ENCODE peak calls at places on chromosome 19, in five cellular contexts. B is upper lobe of left lung, Z is K562, J is tibial nerve, M is suprapubic skin. I is an unnamed sample.

GRCh38 chr19:32537626-32538025 is 43.4 kb upstream of the PDCD5 start:
- DNase-seq in Z (no peak), M (no peak), J (no peak), B (no peak), I (no peak)

GRCh38 chr19:58566989-58567388 is 6.1 kb downstream of the MZF1 start:
- DNase-seq in B (no peak), Z (no peak), M (no peak), J (peak), I (no peak)

GRCh38 chr19:49338023-49338677 is 2.9 kb downstream of the CD37 start:
- DNase-seq in B (peak), M (peak), Z (no peak), J (no peak), I (no peak)

GRCh38 chr19:53333071-53333465 is 481 bp upstream of the ZNF845 start:
- DNase-seq in J (no peak), B (peak), Z (no peak), M (peak), I (no peak)

GRCh38 chr19:35030257-35031071 is at the start of gene SCN1B:
- DNase-seq in Z (peak), M (no peak), J (no peak), B (peak), I (peak)

GRCh38 chr19:6887326-6887725 is at the start of gene ADGRE1:
- DNase-seq in J (no peak), B (no peak), Z (no peak), M (no peak), I (no peak)

GRCh38 chr19:2887391-2887914 is 13.3 kb upstream of the ZNF57 start:
- DNase-seq in J (no peak), B (no peak), M (no peak), Z (peak), I (peak)

GRCh38 chr19:2249880-2250764 is 999 bp downstream of the AMH start:
- DNase-seq in J (no peak), M (no peak), B (peak), Z (no peak), I (no peak)

GRCh38 chr19:52140077-52140710 is 456 bp upstream of the ZNF616 start:
- DNase-seq in M (no peak), B (no peak), J (no peak), Z (no peak), I (no peak)

GRCh38 chr19:3556978-3557460 is 367 bp downstream of the MFSD12 start:
- DNase-seq in M (no peak), B (peak), Z (peak), J (no peak), I (peak)

GRCh38 chr19:29492761-29493160 is 33.0 kb upstream of the VSTM2B start:
- DNase-seq in Z (no peak), M (no peak), B (no peak), J (no peak), I (no peak)

GRCh38 chr19:33767898-33768413 is 28.7 kb upstream of the KCTD15 start:
- DNase-seq in B (no peak), Z (peak), M (no peak), J (no peak), I (peak)

GRCh38 chr19:14479309-14479984 is 4.3 kb upstream of the PTGER1 start:
- DNase-seq in B (no peak), J (no peak), Z (no peak), M (no peak), I (no peak)

GRCh38 chr19:2443116-2443784 is 13.5 kb downstream of the LMNB2 start:
- DNase-seq in M (no peak), Z (no peak), B (peak), J (no peak), I (no peak)

GRCh38 chr19:7917292-7918061 is 2.7 kb upstream of the SNAPC2 start:
- DNase-seq in B (peak), Z (no peak), M (no peak), J (no peak), I (peak)

GRCh38 chr19:56476671-56477428 is at the start of gene ZNF667:
- DNase-seq in J (peak), M (no peak), B (peak), Z (no peak), I (no peak)

GRCh38 chr19:30557212-30557611 is 185.0 kb downstream of the ZNF536 start:
- DNase-seq in M (no peak), Z (no peak), B (no peak), J (no peak), I (no peak)
- H3K27ac ChIP-seq in M (no peak), Z (no peak), B (no peak), J (peak), I (no peak)

GRCh38 chr19:13198634-13199033 is 48.4 kb downstream of the IER2 start:
- DNase-seq in B (peak), J (no peak), Z (no peak), M (no peak), I (no peak)
- TF ChIP-seq EP300 in B (no peak), J (no peak), Z (no peak), M (no peak), I (no peak)

GRCh38 chr19:37980419-37980975 is 73.5 kb downstream of the SIPA1L3 start:
- DNase-seq in M (no peak), B (no peak), J (no peak), Z (no peak), I (no peak)

GRCh38 chr19:37983153-37983552 is 76.1 kb downstream of the SIPA1L3 start:
- DNase-seq in B (no peak), Z (no peak), M (no peak), J (no peak), I (no peak)

GRCh38 chr19:37983916-37984315 is 76.9 kb downstream of the SIPA1L3 start:
- DNase-seq in B (peak), J (no peak), Z (no peak), M (no peak), I (no peak)

GRCh38 chr19:37982655-37983054 is 75.6 kb downstream of the SIPA1L3 start:
- DNase-seq in Z (no peak), J (no peak), M (no peak), B (no peak), I (no peak)

GRCh38 chr19:37981785-37982475 is 74.9 kb downstream of the SIPA1L3 start:
- DNase-seq in J (no peak), M (no peak), B (no peak), Z (no peak), I (no peak)
- H3K27ac ChIP-seq in J (no peak), M (peak), B (peak), Z (no peak), I (no peak)

DNA sequence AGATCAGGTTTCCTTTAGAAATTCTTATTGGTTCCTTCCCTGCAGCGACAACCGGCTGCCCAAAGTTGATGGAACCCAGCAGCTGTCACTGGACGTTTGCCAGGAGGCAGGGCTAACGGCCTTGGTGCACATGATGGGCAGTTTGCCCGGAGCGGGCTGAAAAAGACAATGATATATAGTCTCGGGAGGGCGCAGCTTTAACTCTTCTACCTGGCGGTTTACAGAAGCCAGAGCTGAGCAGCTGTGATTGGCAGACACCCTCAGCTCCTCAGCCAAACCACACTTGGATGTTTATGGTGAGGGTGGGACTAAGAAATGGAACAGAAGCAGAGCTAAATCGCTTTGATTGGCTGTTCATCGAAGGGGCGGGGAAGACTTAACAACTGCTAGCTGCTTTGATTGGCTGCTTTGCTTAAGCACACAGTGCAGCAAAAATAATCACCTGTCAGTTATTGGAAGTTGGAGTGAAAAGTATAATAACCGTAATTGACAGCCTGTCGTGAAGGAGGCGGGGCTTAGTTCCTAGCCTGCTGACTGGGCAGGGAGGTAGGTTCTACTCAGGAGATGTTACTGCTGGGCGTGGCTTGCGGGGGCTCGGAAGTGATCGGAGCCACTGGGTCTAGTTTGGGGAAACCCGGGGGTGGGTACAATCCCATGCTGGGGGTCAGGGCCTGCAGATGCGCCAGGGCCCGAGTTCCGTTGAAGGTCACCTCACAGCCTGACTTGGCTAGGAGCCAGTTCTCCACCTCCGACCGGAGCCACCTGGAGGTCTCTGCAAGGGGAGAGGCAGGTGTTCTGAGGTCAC is 7.5 kb downstream of the EMP3 start:
- DNase-seq in M (peak), Z (peak), J (peak), B (peak), I (peak)
- TF ChIP-seq EP300 in M (no peak), Z (peak), J (no peak), B (no peak), I (no peak)

DNA sequence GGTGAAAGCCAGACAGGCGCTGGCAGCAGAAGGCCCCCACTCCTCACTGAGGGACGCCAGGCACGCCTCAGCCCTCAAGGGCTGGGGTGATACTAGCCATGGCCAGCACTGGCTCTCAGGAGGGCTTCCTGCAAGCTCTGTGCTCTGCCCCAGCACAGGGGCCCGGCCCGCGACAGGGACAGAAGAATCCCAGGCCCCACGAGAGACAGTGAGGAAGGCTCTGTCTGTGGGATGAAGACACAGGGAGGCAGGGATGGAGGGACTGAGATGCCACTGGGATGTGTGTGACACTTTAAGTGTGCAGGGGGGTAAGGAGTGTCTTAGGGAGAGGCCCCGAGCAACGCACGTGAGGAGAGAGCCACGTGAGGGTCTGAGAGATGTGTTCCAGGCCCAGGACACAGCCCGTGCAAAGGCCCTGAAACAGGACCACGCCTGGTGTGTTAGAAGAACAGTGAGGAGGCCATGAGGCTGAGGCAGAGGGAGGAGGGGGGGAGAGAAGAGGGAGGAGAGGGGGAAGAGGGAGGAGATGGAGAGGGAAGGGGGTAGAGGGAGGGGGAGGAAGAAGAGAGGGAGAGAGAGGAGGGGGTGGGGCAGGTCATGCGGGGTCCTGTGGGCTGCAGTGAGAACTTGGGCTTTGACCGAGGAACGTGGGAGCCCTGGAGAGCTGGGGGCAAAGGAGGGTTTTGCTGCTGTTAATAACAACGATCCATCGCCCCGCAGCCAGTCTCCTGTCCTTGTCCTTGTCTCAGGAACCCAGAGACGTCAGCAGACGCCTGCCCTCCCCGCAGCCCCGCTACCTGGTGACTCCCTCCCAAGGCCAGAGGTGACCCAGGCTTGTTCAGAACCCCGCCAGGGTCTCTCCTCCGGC is 7.2 kb downstream of the RPL36 start:
- DNase-seq in Z (no peak), B (peak), M (no peak), J (no peak), I (no peak)
- H3K27ac ChIP-seq in Z (no peak), B (no peak), M (no peak), J (no peak), I (no peak)

I was measured in A549.